ENCODE peak calls at places on chromosomes 12 and 14, in eight cellular contexts. B is fibroblast of lung; Q is left ventricle myocardium inferior; K is effector memory CD4-positive, alpha-beta T cell; F is suprapubic skin; M is hepatocyte; C is upper lobe of right lung; S is tibial nerve. X is an unnamed sample.

GRCh38 chr14:54738009-54738408 is 164.6 kb downstream of the GCH1 start:
- DNase-seq in B (no peak), Q (no peak), K (no peak), F (no peak), M (no peak), C (no peak), S (no peak), X (no peak)

GRCh38 chr12:12425616-12426015 is 68.7 kb downstream of the BORCS5 start:
- DNase-seq in B (no peak), Q (no peak), K (no peak), F (no peak), M (no peak), C (no peak), S (no peak), X (no peak)

GRCh38 chr12:109735051-109735521 is 21.5 kb downstream of the FAM222A start:
- DNase-seq in B (no peak), Q (peak; percentile 2), K (no peak), F (peak; percentile 21), M (no peak), C (peak; percentile 53), S (no peak), X (no peak)

GRCh38 chr14:105118646-105119409 is 49.7 kb downstream of the JAG2 start:
- DNase-seq in B (no peak), Q (no peak), K (no peak), F (peak; percentile 59), M (peak; percentile 41), C (no peak), S (no peak), X (no peak)

GRCh38 chr12:130787445-130788410 is 51.3 kb downstream of the STX2 start:
- DNase-seq in B (peak; percentile 49), Q (no peak), K (no peak), F (no peak), M (no peak), C (no peak), S (no peak), X (no peak)

GRCh38 chr14:85428926-85429325 is 101.0 kb upstream of the FLRT2 start:
- DNase-seq in B (no peak), Q (no peak), K (no peak), F (no peak), M (no peak), C (no peak), S (no peak), X (no peak)

GRCh38 chr12:124762791-124763593 is 100.7 kb downstream of the SCARB1 start:
- DNase-seq in B (no peak), Q (no peak), K (no peak), F (no peak), M (no peak), C (no peak), S (peak; percentile 59), X (no peak)

GRCh38 chr12:84604541-84604940 is 308.1 kb downstream of the SLC6A15 start:
- DNase-seq in B (no peak), Q (no peak), K (no peak), F (no peak), M (no peak), C (no peak), S (no peak), X (no peak)

GRCh38 chr12:122021193-122021821 is 377 bp upstream of the BCL7A start:
- DNase-seq in B (no peak), Q (peak; percentile 32), K (no peak), F (no peak), M (peak; percentile 31), C (peak; percentile 71), S (no peak), X (no peak)

GRCh38 chr14:60508707-60509437 is at the start of gene SIX6:
- DNase-seq in B (no peak), Q (no peak), K (no peak), F (no peak), M (peak; percentile 49), C (peak; percentile 59), S (no peak), X (no peak)

GRCh38 chr14:104450811-104451401 is 128.7 kb upstream of the C14orf180 start:
- DNase-seq in B (no peak), Q (no peak), K (no peak), F (peak; percentile 40), M (no peak), C (peak; percentile 53), S (no peak), X (no peak)

GRCh38 chr14:22282429-22282828 is 306.6 kb downstream of the DAD1 start:
- DNase-seq in B (no peak), Q (no peak), K (no peak), F (no peak), M (no peak), C (no peak), S (no peak), X (no peak)

GRCh38 chr12:42099433-42099832 is 45.2 kb downstream of the GXYLT1 start:
- DNase-seq in B (no peak), Q (no peak), K (no peak), F (no peak), M (no peak), C (no peak), S (no peak), X (no peak)

GRCh38 chr12:89801284-89801683 is 92.6 kb upstream of the ATP2B1 start:
- DNase-seq in B (no peak), Q (no peak), K (no peak), F (no peak), M (no peak), C (no peak), S (no peak), X (no peak)

GRCh38 chr14:65167072-65167645 is 64.8 kb upstream of the MAX start:
- DNase-seq in B (no peak), Q (no peak), K (no peak), F (no peak), M (no peak), C (no peak), S (no peak), X (no peak)

GRCh38 chr12:52566847-52567291 is 6.8 kb downstream of the KRT74 start:
- DNase-seq in B (no peak), Q (peak; percentile 68), K (no peak), F (no peak), M (no peak), C (no peak), S (no peak), X (no peak)

GRCh38 chr14:60926002-60926401 is 54.9 kb downstream of the TRMT5 start:
- DNase-seq in B (no peak), Q (no peak), K (no peak), F (no peak), M (no peak), C (no peak), S (no peak), X (no peak)

DNA sequence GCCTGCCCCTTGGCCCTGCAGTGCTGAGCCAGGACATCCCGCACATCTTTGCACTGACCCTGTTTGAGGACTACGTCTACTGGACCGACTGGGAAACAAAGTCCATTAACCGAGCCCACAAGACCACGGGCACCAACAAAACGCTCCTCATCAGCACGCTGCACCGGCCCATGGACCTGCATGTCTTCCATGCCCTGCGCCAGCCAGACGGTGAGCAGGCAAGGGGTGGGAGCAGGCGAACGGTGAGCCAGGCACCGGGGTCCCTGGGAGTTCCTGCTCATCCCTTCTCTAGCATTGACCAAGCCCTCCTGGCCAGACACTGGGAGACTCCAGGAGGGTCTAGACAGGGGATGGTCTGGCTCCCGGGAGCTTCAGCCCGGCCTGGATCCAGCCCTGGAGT is 17.4 kb upstream of the NXPH4 start:
- DNase-seq in B (no peak), Q (no peak), K (no peak), F (no peak), M (no peak), C (no peak), S (no peak), X (no peak)
- H3K36me3 ChIP-seq in B (peaks cover 85% of the 10 kb centered on the region), Q (peaks cover 100% of the 10 kb centered on the region), K (no peaks in the 10 kb centered on the region), F (peaks cover 100% of the 10 kb centered on the region), M (no peaks in the 10 kb centered on the region), C (peaks cover 98% of the 10 kb centered on the region), S (peaks cover 2% of the 10 kb centered on the region), X (peaks cover 89% of the 10 kb centered on the region)

GRCh38 chr12:17334784-17335183 is 728.8 kb upstream of the LMO3 start:
- DNase-seq in B (no peak), Q (no peak), K (no peak), F (no peak), M (no peak), C (no peak), S (no peak), X (no peak)

GRCh38 chr12:17333287-17333686 is 727.3 kb upstream of the LMO3 start:
- DNase-seq in B (no peak), Q (no peak), K (no peak), F (no peak), M (peak; percentile 8), C (no peak), S (no peak), X (no peak)

DNA sequence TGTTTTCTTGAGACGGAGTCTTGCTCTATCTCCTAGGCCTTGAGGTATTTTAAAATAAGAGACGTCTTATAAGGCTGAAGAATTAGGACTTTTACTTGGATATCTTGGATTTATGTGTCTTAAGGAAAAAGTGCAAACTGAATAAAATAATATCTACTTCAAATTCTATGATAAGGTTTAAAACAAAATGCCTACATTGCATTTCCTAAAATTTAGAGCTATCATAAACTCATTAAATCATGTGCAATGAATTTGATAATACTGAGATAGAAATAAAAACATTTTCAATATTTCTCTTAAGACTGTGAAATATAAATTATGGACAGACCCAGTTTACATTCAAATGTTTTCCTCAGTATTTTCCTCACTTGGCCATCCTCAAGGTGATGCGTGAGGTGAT is 729.5 kb upstream of the LMO3 start:
- DNase-seq in B (no peak), Q (no peak), K (no peak), F (no peak), M (no peak), C (no peak), S (no peak), X (no peak)
- H3K4me3 ChIP-seq in B (no peak overlapping the region), Q (no peak overlapping the region), K (no peak overlapping the region), F (no peak overlapping the region), M (no peak overlapping the region), C (no peak overlapping the region), S (no peak overlapping the region), X (no peak overlapping the region)

DNA sequence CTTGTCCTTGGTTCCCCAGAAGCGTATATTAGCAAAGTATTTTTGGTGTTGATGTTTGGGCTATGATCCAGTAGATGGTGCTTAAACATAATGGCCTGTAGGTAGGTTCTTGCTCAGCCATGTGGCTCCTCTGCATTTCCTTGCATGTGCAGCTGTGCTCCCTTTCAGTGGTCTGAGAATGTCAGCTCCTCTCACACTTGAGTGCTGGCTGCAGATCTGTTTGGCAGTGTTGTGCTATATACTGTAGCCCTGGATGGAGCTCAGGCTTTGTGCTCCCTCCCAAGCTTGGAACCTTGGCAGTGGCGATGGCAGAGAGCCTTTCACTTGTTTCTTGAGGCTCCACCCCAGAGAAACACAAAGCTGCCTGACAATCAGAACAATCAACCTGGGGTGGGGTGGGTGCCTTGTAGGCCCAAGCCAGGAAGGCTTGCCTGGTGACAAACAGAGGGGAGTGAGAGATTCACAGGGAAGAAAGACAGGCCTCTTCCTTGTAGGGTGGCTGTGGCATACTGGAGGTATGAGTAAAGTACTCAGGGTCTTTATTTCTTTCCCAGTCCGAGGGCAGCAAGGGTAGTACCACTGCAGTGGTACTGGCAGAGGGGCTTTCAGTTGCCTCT is 255.3 kb downstream of the RAD51B start:
- DNase-seq in B (peak; percentile 8), Q (no peak), K (no peak), F (no peak), M (no peak), C (no peak), S (no peak), X (no peak)
- H3K27ac ChIP-seq in B (no peak overlapping the region), Q (no peak overlapping the region), K (no peak overlapping the region), F (peak overlapping the region; percentile 7), M (no peak overlapping the region), C (no peak overlapping the region), S (no peak overlapping the region), X (no peak overlapping the region)

DNA sequence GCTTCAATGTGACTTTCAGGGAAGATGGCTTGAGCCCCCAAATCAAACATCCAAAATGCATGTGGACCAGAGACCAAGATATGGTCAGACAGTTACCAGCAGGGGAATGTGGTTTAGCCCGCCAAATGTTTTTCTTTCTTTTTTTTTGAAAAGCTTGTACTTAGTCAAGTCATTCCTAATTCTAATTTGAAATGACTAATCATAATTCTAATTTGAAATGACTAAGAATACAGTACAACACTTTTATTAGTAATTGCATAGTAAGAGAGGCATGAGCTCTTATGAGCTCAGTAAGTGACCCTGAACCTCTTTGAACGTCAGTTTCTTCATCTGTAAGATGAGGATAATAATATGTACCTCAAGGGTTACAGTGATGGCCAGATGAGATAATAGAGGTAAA is 72.4 kb downstream of the HECTD4 start:
- DNase-seq in B (peak; percentile 37), Q (no peak), K (no peak), F (no peak), M (no peak), C (no peak), S (no peak), X (no peak)
- H3K36me3 ChIP-seq in B (no peaks in the 10 kb centered on the region), Q (peaks cover 38% of the 10 kb centered on the region), K (peaks cover 17% of the 10 kb centered on the region), F (peaks cover 38% of the 10 kb centered on the region), M (no peaks in the 10 kb centered on the region), C (peaks cover 49% of the 10 kb centered on the region), S (no peaks in the 10 kb centered on the region), X (no peaks in the 10 kb centered on the region)

X was measured in iPS DF 6.9.